ENCODE peak calls at places on chromosome 20, in four cellular contexts. V, W, K and A are unnamed samples.

GRCh38 chr20:22768779-22769178 is 184.4 kb upstream of the FOXA2 start:
- DNase-seq in V (no peak), W (no peak), K (no peak), A (no peak)

GRCh38 chr20:44069203-44069931 is 117.6 kb downstream of the JPH2 start:
- DNase-seq in V (peak), W (peak), K (no peak), A (no peak)

GRCh38 chr20:16556299-16556698 is 16.9 kb downstream of the KIF16B start:
- DNase-seq in V (no peak), W (no peak), K (no peak), A (peak)

GRCh38 chr20:37242503-37242902 is 19.1 kb downstream of the GHRH start:
- DNase-seq in V (no peak), W (no peak), K (no peak), A (no peak)

GRCh38 chr20:25055711-25056492 is 2.0 kb downstream of the ACSS1 start:
- DNase-seq in V (no peak), W (no peak), K (no peak), A (no peak)

GRCh38 chr20:24657878-24658620 is 188.6 kb downstream of the SYNDIG1 start:
- DNase-seq in V (no peak), W (no peak), K (no peak), A (no peak)

GRCh38 chr20:57220187-57221165 is 46.0 kb downstream of the BMP7 start:
- DNase-seq in V (no peak), W (no peak), K (peak), A (no peak)

GRCh38 chr20:30168800-30169138 is 1088.7 kb upstream of the DEFB115 start:
- DNase-seq in V (no peak), W (no peak), K (no peak), A (no peak)

GRCh38 chr20:4043801-4044200 is 28.4 kb upstream of the RNF24 start:
- DNase-seq in V (no peak), W (no peak), K (no peak), A (no peak)

GRCh38 chr20:13260620-13261279 is 39.7 kb downstream of the ISM1 start:
- DNase-seq in V (no peak), W (peak), K (peak), A (no peak)

GRCh38 chr20:46151936-46152335 is 33.8 kb downstream of the CD40 start:
- DNase-seq in V (no peak), W (no peak), K (no peak), A (no peak)

GRCh38 chr20:37344506-37345338 is 1.2 kb upstream of the SRC start:
- DNase-seq in V (no peak), W (peak), K (no peak), A (no peak)

GRCh38 chr20:37903317-37904007 is 535 bp downstream of the VSTM2L start:
- DNase-seq in V (no peak), W (no peak), K (no peak), A (no peak)

GRCh38 chr20:22411568-22412450 is 172.6 kb downstream of the FOXA2 start:
- DNase-seq in V (no peak), W (no peak), K (peak), A (no peak)

GRCh38 chr20:57292611-57293010 is 26.2 kb upstream of the BMP7 start:
- DNase-seq in V (no peak), W (no peak), K (no peak), A (no peak)

GRCh38 chr20:33554914-33555420 is 65.1 kb downstream of the CBFA2T2 start:
- DNase-seq in V (peak), W (no peak), K (peak), A (peak)

GRCh38 chr20:62887147-62887859 is 25.7 kb upstream of the TCFL5 start:
- DNase-seq in V (no peak), W (no peak), K (peak), A (peak)

GRCh38 chr20:57589728-57590484 is 29.0 kb downstream of the PCK1 start:
- DNase-seq in V (no peak), W (no peak), K (no peak), A (no peak)

GRCh38 chr20:916825-917224 is 691 bp upstream of the ANGPT4 start:
- DNase-seq in V (no peak), W (peak), K (no peak), A (no peak)

GRCh38 chr20:13009682-13010406 is 1.1 kb downstream of the SPTLC3 start:
- DNase-seq in V (no peak), W (no peak), K (peak), A (peak)

GRCh38 chr20:17543531-17543961 is 12.4 kb upstream of the BFSP1 start:
- DNase-seq in V (no peak), W (no peak), K (no peak), A (no peak)

GRCh38 chr20:39298116-39298515 is 336.0 kb downstream of the DHX35 start:
- DNase-seq in V (no peak), W (no peak), K (no peak), A (no peak)

GRCh38 chr20:5180421-5180820 is 53.6 kb downstream of the CDS2 start:
- DNase-seq in V (no peak), W (no peak), K (no peak), A (no peak)

GRCh38 chr20:57647933-57648785 is 27.9 kb upstream of the ZBP1 start:
- DNase-seq in V (no peak), W (peak), K (no peak), A (no peak)

GRCh38 chr20:5654557-5654956 is 95.6 kb upstream of the SHLD1 start:
- DNase-seq in V (no peak), W (no peak), K (peak), A (peak)

GRCh38 chr20:37552415-37552814 is 24.7 kb upstream of the BLCAP start:
- DNase-seq in V (no peak), W (no peak), K (no peak), A (no peak)

GRCh38 chr20:23746321-23746720 is 4.4 kb downstream of the CST1 start:
- DNase-seq in V (no peak), W (no peak), K (no peak), A (no peak)

GRCh38 chr20:35192071-35192872 is 20.4 kb downstream of the PROCR start:
- DNase-seq in V (no peak), W (no peak), K (no peak), A (no peak)

GRCh38 chr20:24462461-24463010 is 6.9 kb upstream of the SYNDIG1 start:
- DNase-seq in V (no peak), W (no peak), K (no peak), A (no peak)

GRCh38 chr20:45341939-45342862 is 6.0 kb downstream of the SDC4 start:
- DNase-seq in V (no peak), W (no peak), K (no peak), A (no peak)

GRCh38 chr20:37259031-37259430 is 2.6 kb downstream of the GHRH start:
- DNase-seq in V (no peak), W (no peak), K (no peak), A (no peak)

GRCh38 chr20:15317546-15318242 is 980.3 kb upstream of the FLRT3 start:
- DNase-seq in V (no peak), W (no peak), K (no peak), A (no peak)

GRCh38 chr20:6277661-6278060 is 154.8 kb upstream of the FERMT1 start:
- DNase-seq in V (no peak), W (no peak), K (no peak), A (no peak)

GRCh38 chr20:4081396-4081795 is 66.0 kb upstream of the RNF24 start:
- DNase-seq in V (no peak), W (no peak), K (no peak), A (no peak)

GRCh38 chr20:43749734-43750294 is 23.0 kb upstream of the GTSF1L start:
- DNase-seq in V (peak), W (peak), K (no peak), A (no peak)

GRCh38 chr20:57421258-57422220 is 30.3 kb downstream of the RBM38 start:
- DNase-seq in V (no peak), W (no peak), K (no peak), A (no peak)

GRCh38 chr20:59669451-59669850 is 65.1 kb downstream of the PHACTR3 start:
- DNase-seq in V (no peak), W (no peak), K (no peak), A (no peak)

GRCh38 chr20:23161244-23161875 is 75.2 kb upstream of the CD93 start:
- DNase-seq in V (no peak), W (no peak), K (no peak), A (no peak)

DNA sequence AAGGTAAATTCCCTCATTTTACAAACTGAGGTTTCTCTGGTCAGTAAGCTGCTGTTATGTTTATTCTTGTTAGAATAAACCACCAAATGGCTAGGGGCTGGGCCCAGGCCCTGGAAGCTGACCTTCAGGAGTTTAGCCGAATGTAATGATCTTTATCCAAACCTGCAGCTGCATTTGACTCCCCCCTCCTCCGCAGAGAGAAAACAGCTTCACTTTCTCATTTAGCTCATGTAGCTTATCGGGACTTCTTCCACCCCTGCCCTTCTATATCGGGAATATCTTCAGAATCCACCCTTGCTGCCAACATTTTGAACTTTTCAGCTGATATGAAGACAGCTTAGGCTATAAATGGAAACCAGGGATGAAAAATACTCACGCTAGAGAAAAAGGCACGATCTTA is 102.6 kb downstream of the ZMYND8 start:
- DNase-seq in V (no peak), W (no peak), K (no peak), A (no peak)
- H3K4me3 ChIP-seq in V (no peak), W (no peak), K (no peak), A (no peak)

DNA sequence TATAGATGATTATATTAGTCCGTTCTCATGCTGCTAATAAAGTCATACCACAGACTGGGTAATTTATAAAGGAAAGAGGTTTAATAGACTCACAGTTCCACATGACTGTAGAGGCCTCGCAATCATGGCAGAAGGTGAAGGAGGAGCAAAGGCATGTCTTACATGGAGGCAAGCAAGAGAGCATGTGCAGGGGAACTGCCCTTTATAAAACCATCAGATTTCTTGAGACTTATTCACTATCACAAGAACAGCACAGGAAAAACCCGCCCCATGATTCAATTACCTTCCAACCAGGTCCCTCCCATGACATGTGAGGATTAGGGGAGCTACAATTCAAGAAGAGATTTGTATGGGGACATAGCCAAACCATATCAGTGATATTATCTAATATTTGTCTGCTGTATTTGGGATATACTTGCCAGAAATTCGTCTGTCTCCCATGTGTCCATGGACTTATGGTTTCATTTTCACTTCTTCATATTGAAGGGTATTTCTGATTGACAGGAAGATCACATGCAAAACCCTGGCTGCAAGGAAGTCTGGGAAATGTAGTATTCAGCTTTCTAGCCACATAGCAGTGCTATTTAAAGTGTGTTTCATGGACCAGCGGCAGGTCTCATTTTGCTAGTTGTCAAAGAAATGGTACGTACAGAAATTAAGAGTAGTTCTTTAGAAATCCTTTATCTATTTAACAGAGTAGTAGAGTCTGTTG is 50.5 kb upstream of the PAK5 start:
- DNase-seq in V (no peak), W (no peak), K (no peak), A (no peak)
- H3K4me3 ChIP-seq in V (no peak), W (no peak), K (no peak), A (no peak)

GRCh38 chr20:53657732-53658131 is 64.1 kb upstream of the ZNF217 start:
- DNase-seq in V (no peak), W (peak), K (no peak), A (no peak)
- H3K4me3 ChIP-seq in V (no peak), W (no peak), K (no peak), A (no peak)

DNA sequence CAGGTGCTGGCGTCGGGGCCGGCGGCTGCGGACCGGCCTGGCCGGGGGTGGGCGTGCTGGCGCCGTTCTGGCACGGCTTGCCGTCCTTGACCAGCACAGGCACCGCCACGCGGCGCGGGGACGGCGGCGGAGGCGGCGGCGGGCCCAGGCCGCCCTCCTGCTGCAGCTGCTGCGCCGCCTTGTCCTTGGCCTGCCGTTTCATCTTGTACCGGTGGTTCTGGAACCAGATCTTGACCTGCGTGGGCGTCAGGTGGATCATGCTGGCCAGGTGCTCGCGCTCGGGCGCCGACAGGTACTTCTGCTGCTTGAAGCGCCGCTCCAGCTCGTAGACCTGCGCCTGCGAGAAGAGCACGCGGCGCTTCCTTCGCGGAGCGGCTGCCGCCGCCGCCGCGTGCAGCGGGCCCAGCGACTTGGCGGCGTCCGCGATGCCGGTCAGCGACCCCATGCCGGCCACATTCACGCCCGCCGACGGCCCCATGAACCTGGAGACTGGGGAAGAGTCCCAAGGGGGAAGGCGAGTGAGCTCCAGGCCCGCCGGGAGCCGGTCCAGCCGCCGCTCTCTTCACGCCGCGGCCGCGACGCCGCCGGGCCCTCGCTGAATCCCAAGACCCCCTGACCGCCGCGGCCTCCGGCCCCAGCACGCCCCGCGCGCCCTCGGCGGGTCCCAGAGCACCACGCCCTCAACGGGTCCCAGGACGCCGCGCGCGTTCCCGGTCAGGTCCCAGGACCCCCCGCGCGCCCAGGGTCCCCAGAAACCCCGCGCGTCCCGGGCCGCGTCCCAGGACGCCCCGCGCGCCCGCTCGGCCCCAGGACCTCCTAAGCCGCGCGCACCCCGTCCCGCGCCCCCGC is 1.1 kb downstream of the NKX2-4 start:
- DNase-seq in V (no peak), W (no peak), K (no peak), A (no peak)
- H3K4me3 ChIP-seq in V (no peak), W (no peak), K (no peak), A (no peak)

GRCh38 chr20:49984426-49985153 is 1.8 kb downstream of the SNAI1 start:
- DNase-seq in V (no peak), W (no peak), K (no peak), A (no peak)
- H3K4me3 ChIP-seq in V (no peak), W (peak), K (peak), A (peak)

GRCh38 chr20:51089272-51089671 is 66.4 kb upstream of the KCNG1 start:
- DNase-seq in V (no peak), W (no peak), K (no peak), A (no peak)
- H3K4me3 ChIP-seq in V (no peak), W (no peak), K (no peak), A (no peak)

DNA sequence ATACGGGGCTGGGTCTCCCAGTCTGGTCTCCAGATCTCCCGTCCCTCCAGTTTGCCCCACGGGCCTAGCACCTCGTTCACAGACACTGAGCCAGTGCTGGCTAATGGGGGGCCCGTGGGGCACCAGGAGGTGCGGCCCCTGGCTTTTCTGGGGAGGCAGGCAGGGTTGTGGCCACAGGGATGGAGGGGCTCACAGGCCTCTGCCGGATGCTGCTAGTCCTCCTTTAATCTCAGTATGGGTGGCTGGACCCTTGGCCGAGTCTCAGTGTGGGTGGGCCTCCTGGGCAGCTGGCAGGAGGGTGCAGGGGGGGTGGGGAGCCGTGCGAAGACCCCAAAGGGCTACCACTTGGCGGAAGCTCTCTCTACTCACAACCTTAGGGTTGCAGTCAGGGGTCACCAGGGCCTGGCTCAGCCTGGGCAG is 1.6 kb upstream of the SOX18 start:
- DNase-seq in V (no peak), W (no peak), K (no peak), A (no peak)
- H3K4me3 ChIP-seq in V (no peak), W (no peak), K (no peak), A (no peak)

DNA sequence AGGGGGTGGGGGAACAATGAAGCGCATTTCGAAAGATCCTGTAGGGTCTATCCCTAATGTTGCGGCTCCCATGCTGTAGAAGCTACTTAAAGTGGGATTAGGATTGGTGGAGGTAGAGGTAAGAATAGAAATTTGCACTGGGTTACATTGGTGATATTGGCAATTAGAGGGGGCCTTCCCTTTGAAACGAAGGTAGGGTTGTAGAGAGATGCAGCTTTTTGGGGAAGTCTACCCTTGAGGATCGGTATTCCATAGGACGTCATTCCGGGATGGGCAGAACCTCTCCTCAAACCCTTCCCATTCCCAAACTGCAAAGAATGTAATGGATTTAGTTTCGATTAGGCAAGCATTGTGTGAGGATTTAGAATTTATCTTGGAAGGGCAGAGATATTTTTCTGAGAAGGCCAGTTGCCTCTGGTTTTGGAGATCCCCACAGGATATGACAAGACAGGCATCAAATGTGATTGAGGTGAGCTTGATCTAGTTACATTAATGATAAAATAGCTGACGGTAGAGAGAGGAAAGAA is 5.4 kb upstream of the ZNFX1 start:
- DNase-seq in V (no peak), W (no peak), K (no peak), A (no peak)
- H3K4me3 ChIP-seq in V (peak), W (no peak), K (no peak), A (peak)